ENCODE peak calls at places on chromosomes 11 and 22, in five cellular contexts. T, P, O, D and G are unnamed samples.

GRCh38 chr11:66505276-66505816 is 5.1 kb upstream of the BBS1 start:
- DNase-seq in P (no peak), O (no peak), T (no peak), D (no peak), G (no peak)

GRCh38 chr11:46294365-46295309 is 17.2 kb downstream of the CREB3L1 start:
- DNase-seq in T (peak), P (peak), D (no peak), O (no peak), G (no peak)

GRCh38 chr11:65849771-65850216 is 8.2 kb downstream of the CFL1 start:
- DNase-seq in O (no peak), T (no peak), P (no peak), D (no peak), G (no peak)

GRCh38 chr11:89529619-89530018 is 38.4 kb upstream of the NOX4 start:
- DNase-seq in T (no peak), O (no peak), P (no peak), D (no peak), G (no peak)

GRCh38 chr11:131823772-131824171 is 453.4 kb downstream of the NTM start:
- DNase-seq in D (no peak), O (no peak), P (no peak), T (no peak), G (no peak)

GRCh38 chr11:19275496-19275895 is 34.8 kb upstream of the E2F8 start:
- DNase-seq in O (no peak), P (no peak), D (no peak), T (no peak), G (no peak)

GRCh38 chr11:93498099-93499040 is 44.8 kb downstream of the SMCO4 start:
- DNase-seq in P (peak), D (no peak), T (peak), O (no peak), G (no peak)

GRCh38 chr11:65423516-65424199 is 1.1 kb downstream of the NEAT1 start:
- DNase-seq in T (no peak), O (no peak), D (no peak), P (no peak), G (no peak)

GRCh38 chr11:121610706-121611105 is 157.9 kb upstream of the SORL1-AS1 start:
- DNase-seq in T (no peak), P (no peak), O (no peak), D (no peak), G (no peak)

GRCh38 chr22:50114221-50114981 is 24.6 kb downstream of the MOV10L1 start:
- DNase-seq in D (no peak), T (no peak), P (peak), O (no peak), G (no peak)

GRCh38 chr11:96001037-96001436 is 77.1 kb upstream of the MTMR2 start:
- DNase-seq in O (no peak), D (no peak), P (peak), T (no peak), G (peak)

GRCh38 chr11:122785156-122785605 is 53.1 kb upstream of the CRTAM start:
- DNase-seq in O (no peak), T (no peak), D (no peak), P (no peak), G (no peak)

GRCh38 chr22:43303751-43304150 is 39.4 kb downstream of the SCUBE1 start:
- DNase-seq in D (no peak), T (no peak), P (no peak), O (no peak), G (no peak)

GRCh38 chr11:64321026-64321425 is 3.1 kb downstream of the PRDX5 start:
- DNase-seq in P (no peak), O (no peak), D (no peak), T (no peak), G (no peak)

GRCh38 chr22:24230911-24231656 is 13.8 kb downstream of the GGT5 start:
- DNase-seq in O (peak), P (no peak), D (no peak), T (no peak), G (peak)

GRCh38 chr22:47154621-47155081 is 392.2 kb downstream of the TBC1D22A start:
- DNase-seq in D (no peak), P (peak), T (no peak), O (no peak), G (peak)

GRCh38 chr11:76281558-76281906 is 75.2 kb upstream of the WNT11 start:
- DNase-seq in T (no peak), P (no peak), D (no peak), O (no peak), G (no peak)

GRCh38 chr11:1111545-1112212 is 37.0 kb downstream of the MUC2 start:
- DNase-seq in T (no peak), P (no peak), D (no peak), O (no peak), G (peak)

GRCh38 chr11:32092581-32093170 is 1.8 kb downstream of the RCN1 start:
- DNase-seq in T (no peak), D (no peak), O (no peak), P (no peak), G (no peak)

GRCh38 chr11:72598901-72599300 is 75.3 kb downstream of the PDE2A start:
- DNase-seq in T (peak), P (no peak), O (no peak), D (peak), G (peak)